ENCODE peak calls at places on chromosomes 13 and 19, in four cellular contexts. C is effector memory CD8-positive, alpha-beta T cell; K is astrocyte of the spinal cord; J is stimulated activated CD8-positive, alpha-beta memory T cell treated with anti-CD3 and anti-CD28 coated beads, Interleukin-15, amount 100 ng/mL, for 4 hours. V is an unnamed sample.

GRCh38 chr19:32708457-32708856 is 11.1 kb upstream of the TDRD12 start:
- DNase-seq in J (no peak), K (no peak), C (no peak), V (no peak)

GRCh38 chr13:104678161-104678560 is 1611.9 kb upstream of the SLC10A2 start:
- DNase-seq in K (no peak), J (no peak), C (no peak), V (no peak)

GRCh38 chr13:33080962-33081655 is 64.9 kb downstream of the KL start:
- DNase-seq in K (peak), C (no peak), J (no peak), V (no peak)

GRCh38 chr13:98454389-98454881 is 122.5 kb downstream of the STK24 start:
- DNase-seq in C (no peak), J (no peak), K (peak), V (no peak)

GRCh38 chr19:45075215-45076028 is 856 bp downstream of the ZNF296 start:
- DNase-seq in K (peak), J (no peak), C (peak), V (no peak)

GRCh38 chr19:46423194-46423593 is 5.5 kb downstream of the PNMA8C start:
- DNase-seq in K (no peak), J (no peak), C (no peak), V (no peak)

GRCh38 chr19:31285744-31286143 is 63.5 kb downstream of the TSHZ3 start:
- DNase-seq in C (no peak), K (peak), J (no peak), V (no peak)

GRCh38 chr13:111344471-111345191 is 24.2 kb downstream of the TEX29 start:
- DNase-seq in K (peak), C (no peak), J (no peak), V (no peak)

GRCh38 chr13:24644051-24644450 is 36.2 kb upstream of the ATP12A start:
- DNase-seq in K (peak), C (no peak), J (no peak), V (no peak)

GRCh38 chr13:75705395-75705794 is 69.3 kb downstream of the LMO7 start:
- DNase-seq in K (peak), J (no peak), C (no peak), V (peak)

V was measured in SW 1271.